ENCODE peak calls at places on chromosomes 12 and 14, in four cellular contexts. V, F, D and M are unnamed samples.

GRCh38 chr12:73383584-73384229 is 1111.5 kb downstream of the TRHDE start:
- DNase-seq in V (no peak), F (no peak), D (no peak), M (no peak)

GRCh38 chr14:91103116-91103515 is 10.8 kb upstream of the DGLUCY start:
- DNase-seq in V (no peak), F (no peak), D (no peak), M (no peak)

GRCh38 chr12:6201199-6201608 is 1.0 kb downstream of the CD9 start:
- DNase-seq in V (no peak), F (no peak), D (peak), M (no peak)

GRCh38 chr12:115455268-115455681 is 771.3 kb upstream of the TBX3 start:
- DNase-seq in V (no peak), F (no peak), D (no peak), M (peak)

GRCh38 chr14:53950031-53950793 is 6.4 kb downstream of the BMP4 start:
- DNase-seq in V (no peak), F (no peak), D (no peak), M (no peak)

GRCh38 chr14:26191666-26192065 is 406.2 kb downstream of the NOVA1 start:
- DNase-seq in V (no peak), F (no peak), D (no peak), M (no peak)

GRCh38 chr14:22071001-22071400 is 397.4 kb upstream of the OR4E1 start:
- DNase-seq in V (no peak), F (no peak), D (peak), M (no peak)

GRCh38 chr12:124568431-124569374 is 1.3 kb upstream of the NCOR2 start:
- DNase-seq in V (peak), F (no peak), D (peak), M (peak)

GRCh38 chr14:68775614-68776126 is 17.2 kb downstream of the ZFP36L1 start:
- DNase-seq in V (no peak), F (no peak), D (no peak), M (no peak)

GRCh38 chr12:123427036-123427769 is 9.3 kb downstream of the RILPL2 start:
- DNase-seq in V (no peak), F (no peak), D (peak), M (no peak)

GRCh38 chr12:72369560-72369959 is 97.4 kb downstream of the TRHDE start:
- DNase-seq in V (no peak), F (no peak), D (no peak), M (no peak)

GRCh38 chr14:79638647-79639266 is 572.5 kb downstream of the DIO2 start:
- DNase-seq in V (no peak), F (no peak), D (no peak), M (no peak)

GRCh38 chr14:88790501-88791251 is 2.1 kb downstream of the EML5 start:
- DNase-seq in V (no peak), F (no peak), D (no peak), M (no peak)